ENCODE peak calls at places on chromosomes 7 and 10, in seven cellular contexts. B, N, A, X, V, I and D are unnamed samples.

GRCh38 chr10:89206402-89207180 is 526 bp downstream of the CH25H start:
- DNase-seq in B (no peak), N (peak; percentile 57), A (no peak), X (no peak), V (no peak), I (no peak), D (no peak)

GRCh38 chr10:89296227-89296648 is 5.6 kb upstream of the IFIT2 start:
- DNase-seq in B (no peak), N (no peak), A (no peak), X (no peak), V (no peak), I (no peak), D (no peak)

GRCh38 chr10:59654007-59654406 is 55.6 kb downstream of the SLC16A9 start:
- DNase-seq in B (no peak), N (no peak), A (no peak), X (no peak), V (no peak), I (no peak), D (no peak)

GRCh38 chr10:36640626-36641025 is 484.8 kb upstream of the ANKRD30A start:
- DNase-seq in B (no peak), N (no peak), A (no peak), X (no peak), V (no peak), I (no peak), D (no peak)

GRCh38 chr7:80347173-80347572 is 164.7 kb downstream of the GNAT3 start:
- DNase-seq in B (no peak), N (no peak), A (no peak), X (no peak), V (no peak), I (no peak), D (no peak)

GRCh38 chr10:43221419-43222293 is 45.2 kb downstream of the RASGEF1A start:
- DNase-seq in B (no peak), N (no peak), A (peak; percentile 23), X (no peak), V (no peak), I (no peak), D (peak; percentile 39)

GRCh38 chr10:588246-589165 is 101.0 kb downstream of the DIP2C start:
- DNase-seq in B (no peak), N (no peak), A (no peak), X (no peak), V (no peak), I (no peak), D (no peak)

GRCh38 chr10:77932016-77932715 is 5.6 kb upstream of the DLG5 start:
- DNase-seq in B (no peak), N (no peak), A (no peak), X (no peak), V (no peak), I (no peak), D (no peak)

GRCh38 chr10:118710487-118710886 is 44.3 kb downstream of the CACUL1 start:
- DNase-seq in B (no peak), N (no peak), A (no peak), X (no peak), V (no peak), I (no peak), D (no peak)

GRCh38 chr10:69061305-69062161 is 26.4 kb upstream of the SRGN start:
- DNase-seq in B (peak; percentile 62), N (peak; percentile 21), A (peak; percentile 47), X (no peak), V (no peak), I (no peak), D (no peak)

GRCh38 chr7:94041529-94041928 is 37.4 kb upstream of the BET1 start:
- DNase-seq in B (no peak), N (no peak), A (no peak), X (no peak), V (no peak), I (no peak), D (no peak)

GRCh38 chr10:24826022-24826421 is 102.3 kb upstream of the ARHGAP21 start:
- DNase-seq in B (no peak), N (no peak), A (no peak), X (no peak), V (no peak), I (no peak), D (no peak)

GRCh38 chr10:31912289-31912688 is 16.3 kb downstream of the ARHGAP12 start:
- DNase-seq in B (peak; percentile 34), N (no peak), A (no peak), X (no peak), V (no peak), I (no peak), D (no peak)

GRCh38 chr7:17302575-17303142 is 4.2 kb downstream of the AHR start:
- DNase-seq in B (no peak), N (no peak), A (no peak), X (peak; percentile 40), V (no peak), I (no peak), D (no peak)

GRCh38 chr7:127810691-127811660 is 159.0 kb downstream of the SND1 start:
- DNase-seq in B (no peak), N (no peak), A (no peak), X (no peak), V (no peak), I (no peak), D (no peak)

GRCh38 chr10:50594012-50594411 is 29.7 kb downstream of the SGMS1 start:
- DNase-seq in B (no peak), N (peak; percentile 47), A (no peak), X (no peak), V (no peak), I (no peak), D (no peak)

GRCh38 chr10:133157662-133158436 is 2.2 kb upstream of the KNDC1 start:
- DNase-seq in B (no peak), N (peak; percentile 66), A (no peak), X (no peak), V (no peak), I (no peak), D (no peak)

GRCh38 chr10:100364735-100365391 is 17.8 kb downstream of the SCD start:
- DNase-seq in B (peak; percentile 17), N (peak; percentile 58), A (peak; percentile 72), X (no peak), V (peak; percentile 95), I (no peak), D (no peak)

GRCh38 chr10:15245530-15245929 is 77.0 kb upstream of the NMT2 start:
- DNase-seq in B (peak; percentile 40), N (peak; percentile 47), A (peak; percentile 20), X (no peak), V (peak; percentile 21), I (no peak), D (peak; percentile 5)

GRCh38 chr7:156094350-156095146 is 282.3 kb upstream of the SHH start:
- DNase-seq in B (no peak), N (no peak), A (no peak), X (no peak), V (no peak), I (no peak), D (no peak)

GRCh38 chr7:2478387-2478760 is 2.2 kb upstream of the GRIFIN start:
- DNase-seq in B (no peak), N (no peak), A (no peak), X (no peak), V (no peak), I (no peak), D (no peak)

GRCh38 chr7:2476776-2477446 is 713 bp upstream of the GRIFIN start:
- DNase-seq in B (no peak), N (no peak), A (no peak), X (no peak), V (no peak), I (no peak), D (no peak)

GRCh38 chr7:2478800-2479199 is 2.6 kb upstream of the GRIFIN start:
- DNase-seq in B (no peak), N (no peak), A (no peak), X (no peak), V (no peak), I (no peak), D (no peak)

GRCh38 chr7:2476298-2476697 is at the start of gene GRIFIN:
- DNase-seq in B (no peak), N (no peak), A (no peak), X (no peak), V (no peak), I (no peak), D (no peak)

DNA sequence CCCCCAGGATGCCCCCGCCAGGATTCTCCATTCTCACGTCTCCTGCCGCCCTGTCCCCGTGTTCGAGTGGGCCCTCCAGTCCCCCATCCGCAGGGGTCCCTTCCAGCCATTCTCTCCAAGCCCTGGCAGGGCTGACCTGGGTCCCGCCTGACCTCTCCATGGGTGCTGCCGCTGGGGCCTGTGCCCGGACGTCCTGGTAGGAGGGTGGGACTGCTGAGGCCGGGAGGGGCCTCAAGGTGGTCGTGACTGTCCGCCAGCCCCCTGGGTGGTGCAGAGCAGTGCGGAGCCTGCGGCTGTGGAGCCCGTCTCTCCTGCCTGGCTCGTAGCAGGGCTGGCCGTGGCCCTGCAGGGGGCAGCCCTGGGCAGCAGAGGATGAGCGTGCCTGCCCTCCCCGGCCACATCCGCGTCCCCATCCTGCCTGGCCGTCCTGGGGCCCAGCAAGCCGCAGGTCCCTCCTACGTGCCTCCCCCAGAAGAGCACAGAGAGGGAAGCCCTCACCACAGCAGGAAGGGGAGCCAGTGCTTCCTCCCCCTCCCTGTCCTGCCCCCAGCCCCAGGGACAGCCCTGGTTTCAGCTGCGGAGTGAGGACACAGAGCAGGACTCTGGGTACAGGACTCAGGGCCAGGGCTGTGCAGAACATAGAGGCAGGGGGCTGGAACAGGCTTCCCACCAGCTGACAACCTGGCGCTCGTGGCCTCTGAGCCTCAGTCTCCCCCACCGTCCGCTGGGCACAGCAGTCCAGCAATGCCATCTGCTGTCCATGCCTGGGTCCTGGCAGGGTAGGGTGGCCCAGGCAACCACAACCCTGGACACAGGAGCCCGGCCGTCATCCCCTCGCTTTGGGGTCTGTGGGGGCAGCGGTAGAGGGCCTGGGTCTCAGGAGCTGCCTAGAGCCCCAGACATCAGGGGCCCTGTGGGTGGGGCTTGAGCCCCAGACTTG is 1.5 kb upstream of the GRIFIN start:
- DNase-seq in B (peak; percentile 81), N (peak; percentile 100), A (peak; percentile 34), X (no peak), V (peak; percentile 16), I (peak; percentile 36), D (peak; percentile 72)
- H3K9ac ChIP-seq in B (peak overlapping the region; percentile 52), N (no peak overlapping the region), A (no peak overlapping the region), X (no peak overlapping the region), V (no peak overlapping the region), I (no peak overlapping the region), D (peak overlapping the region; percentile 64)

GRCh38 chr7:67631496-67631895 is 634.9 kb downstream of the TYW1 start:
- DNase-seq in B (no peak), N (no peak), A (no peak), X (no peak), V (no peak), I (no peak), D (no peak)
- TF ChIP-seq YY1 in B (no peak), N (no peak), A (no peak), X (no peak), V (no peak), I (no peak), D (no peak)

GRCh38 chr10:6314620-6315205 is 112.0 kb downstream of the PFKFB3 start:
- DNase-seq in B (no peak), N (no peak), A (no peak), X (no peak), V (no peak), I (no peak), D (no peak)
- H3K9ac ChIP-seq in B (no peak overlapping the region), N (no peak overlapping the region), A (no peak overlapping the region), X (no peak overlapping the region), V (no peak overlapping the region), I (no peak overlapping the region), D (no peak overlapping the region)

GRCh38 chr10:129048513-129048912 is 418.5 kb upstream of the MGMT start:
- DNase-seq in B (no peak), N (no peak), A (no peak), X (no peak), V (no peak), I (no peak), D (no peak)
- TF ChIP-seq YY1 in B (no peak), N (no peak), A (no peak), X (no peak), V (no peak), I (no peak), D (no peak)